ENCODE peak calls at places on chromosomes 6 and 20, in seven cellular contexts. One of them, this sample, is unnamed.
A peak's percentile ranks its signal among the peaks of the same experiment; 100 is the strongest.

GRCh38 chr6:127384007-127384406 is 40.6 kb upstream of the ECHDC1 start:
- DNase-seq in A673: no peak
- DNase-seq in amniotic stem cell: no peak
- DNase-seq in A549: no peak
- DNase-seq in activated naive CD4-positive, alpha-beta T cell treated with Interleukin-2 at 50 U/mL for 16 hours: no peak
- DNase-seq in kidney tubule cell: no peak
- DNase-seq in SJCRH30: no peak
- DNase-seq in this sample: no peak

GRCh38 chr6:106099235-106099537 is 13.1 kb downstream of the PRDM1 start:
- DNase-seq in SJCRH30: no peak
- DNase-seq in kidney tubule cell: no peak
- DNase-seq in amniotic stem cell: no peak
- DNase-seq in A549: no peak
- DNase-seq in activated naive CD4-positive, alpha-beta T cell treated with Interleukin-2 at 50 U/mL for 16 hours: no peak
- DNase-seq in A673: no peak
- DNase-seq in this sample: no peak

GRCh38 chr20:33684533-33685327 is 1.5 kb downstream of the E2F1 start:
- DNase-seq in A549: no peak
- DNase-seq in activated naive CD4-positive, alpha-beta T cell treated with Interleukin-2 at 50 U/mL for 16 hours: no peak
- DNase-seq in A673: peak; percentile 85
- DNase-seq in kidney tubule cell: no peak
- DNase-seq in SJCRH30: peak; percentile 75
- DNase-seq in amniotic stem cell: no peak
- DNase-seq in this sample: no peak

GRCh38 chr6:130306377-130306776 is 59.4 kb upstream of the TMEM200A start:
- DNase-seq in amniotic stem cell: no peak
- DNase-seq in A673: no peak
- DNase-seq in A549: no peak
- DNase-seq in kidney tubule cell: peak; percentile 74
- DNase-seq in SJCRH30: no peak
- DNase-seq in activated naive CD4-positive, alpha-beta T cell treated with Interleukin-2 at 50 U/mL for 16 hours: no peak
- DNase-seq in this sample: peak; percentile 3

GRCh38 chr6:5728726-5729434 is 277.8 kb downstream of the NRN1 start:
- DNase-seq in A549: no peak
- DNase-seq in amniotic stem cell: no peak
- DNase-seq in activated naive CD4-positive, alpha-beta T cell treated with Interleukin-2 at 50 U/mL for 16 hours: no peak
- DNase-seq in kidney tubule cell: peak; percentile 86
- DNase-seq in A673: no peak
- DNase-seq in SJCRH30: no peak
- DNase-seq in this sample: peak; percentile 94

GRCh38 chr6:5208039-5208438 is 52.7 kb downstream of the LYRM4 start:
- DNase-seq in kidney tubule cell: no peak
- DNase-seq in A673: no peak
- DNase-seq in activated naive CD4-positive, alpha-beta T cell treated with Interleukin-2 at 50 U/mL for 16 hours: no peak
- DNase-seq in A549: no peak
- DNase-seq in SJCRH30: no peak
- DNase-seq in amniotic stem cell: no peak
- DNase-seq in this sample: no peak

GRCh38 chr6:146962332-146962731 is 241.9 kb upstream of the STXBP5 start:
- DNase-seq in A549: no peak
- DNase-seq in SJCRH30: no peak
- DNase-seq in activated naive CD4-positive, alpha-beta T cell treated with Interleukin-2 at 50 U/mL for 16 hours: no peak
- DNase-seq in A673: no peak
- DNase-seq in kidney tubule cell: no peak
- DNase-seq in amniotic stem cell: no peak
- DNase-seq in this sample: no peak

GRCh38 chr6:11120273-11121005 is 8.9 kb upstream of the ERVFRD-1 start:
- DNase-seq in kidney tubule cell: peak; percentile 49
- DNase-seq in A549: no peak
- DNase-seq in A673: peak; percentile 84
- DNase-seq in activated naive CD4-positive, alpha-beta T cell treated with Interleukin-2 at 50 U/mL for 16 hours: no peak
- DNase-seq in SJCRH30: no peak
- DNase-seq in amniotic stem cell: no peak
- DNase-seq in this sample: peak; percentile 64

This sample was measured in bronchial epithelial cell.